ENCODE peak calls at places on chromosome 20, in four cellular contexts. One of them, this sample, is unnamed.

GRCh38 chr20:20695250-20695816 is 17.1 kb downstream of the RALGAPA2 start:
- DNase-seq in K562: no peak
- DNase-seq in GM12878: no peak
- DNase-seq in HepG2: peak
- DNase-seq in this sample: no peak

GRCh38 chr20:44309763-44310663 is 989 bp downstream of the FITM2 start:
- DNase-seq in GM12878: no peak
- DNase-seq in K562: peak
- DNase-seq in HepG2: no peak
- DNase-seq in this sample: no peak

GRCh38 chr20:1075564-1075963 is 42.8 kb upstream of the PSMF1 start:
- DNase-seq in HepG2: no peak
- DNase-seq in GM12878: peak
- DNase-seq in K562: no peak
- DNase-seq in this sample: no peak

GRCh38 chr20:4117341-4117740 is 102.0 kb upstream of the RNF24 start:
- DNase-seq in HepG2: no peak
- DNase-seq in K562: no peak
- DNase-seq in GM12878: no peak
- DNase-seq in this sample: no peak

GRCh38 chr20:19806806-19807691 is 49.0 kb downstream of the RIN2 start:
- DNase-seq in GM12878: no peak
- DNase-seq in HepG2: no peak
- DNase-seq in K562: no peak
- DNase-seq in this sample: no peak

GRCh38 chr20:60727425-60727824 is 524.6 kb upstream of the CDH4 start:
- DNase-seq in GM12878: no peak
- DNase-seq in HepG2: no peak
- DNase-seq in K562: no peak
- DNase-seq in this sample: no peak

GRCh38 chr20:31664696-31665354 is 27.1 kb downstream of the COX4I2 start:
- DNase-seq in HepG2: no peak
- DNase-seq in GM12878: no peak
- DNase-seq in K562: peak
- DNase-seq in this sample: no peak

GRCh38 chr20:50338479-50339195 is 148.0 kb downstream of the CEBPB start:
- DNase-seq in HepG2: peak
- DNase-seq in GM12878: peak
- DNase-seq in K562: peak
- DNase-seq in this sample: no peak

GRCh38 chr20:51529027-51529749 is 13.3 kb downstream of the NFATC2 start:
- DNase-seq in GM12878: no peak
- DNase-seq in K562: peak
- DNase-seq in HepG2: no peak
- DNase-seq in this sample: no peak

GRCh38 chr20:5170341-5170740 is 43.5 kb downstream of the CDS2 start:
- DNase-seq in HepG2: no peak
- DNase-seq in GM12878: no peak
- DNase-seq in K562: no peak
- DNase-seq in this sample: no peak

GRCh38 chr20:57658447-57659130 is 38.4 kb upstream of the ZBP1 start:
- DNase-seq in HepG2: no peak
- DNase-seq in K562: no peak
- DNase-seq in GM12878: no peak
- DNase-seq in this sample: no peak

GRCh38 chr20:12358006-12358654 is 440.4 kb downstream of the BTBD3 start:
- DNase-seq in GM12878: no peak
- DNase-seq in HepG2: no peak
- DNase-seq in K562: no peak
- DNase-seq in this sample: no peak

GRCh38 chr20:1509237-1509636 is 18.0 kb upstream of the SIRPB2 start:
- DNase-seq in GM12878: no peak
- DNase-seq in K562: no peak
- DNase-seq in HepG2: peak
- DNase-seq in this sample: peak

GRCh38 chr20:34105978-34106675 is 5.9 kb downstream of the EIF2S2 start:
- DNase-seq in K562: no peak
- DNase-seq in GM12878: no peak
- DNase-seq in HepG2: no peak
- DNase-seq in this sample: no peak

GRCh38 chr20:46122516-46123481 is 4.7 kb downstream of the CD40 start:
- DNase-seq in GM12878: no peak
- DNase-seq in K562: no peak
- DNase-seq in HepG2: no peak
- DNase-seq in this sample: no peak

GRCh38 chr20:43752561-43753301 is 25.9 kb upstream of the GTSF1L start:
- DNase-seq in K562: no peak
- DNase-seq in HepG2: no peak
- DNase-seq in GM12878: peak
- DNase-seq in this sample: no peak

GRCh38 chr20:16124911-16125776 is 448.1 kb downstream of the KIF16B start:
- DNase-seq in K562: no peak
- DNase-seq in GM12878: no peak
- DNase-seq in HepG2: peak
- DNase-seq in this sample: no peak

GRCh38 chr20:18287546-18287914 is 797 bp upstream of the ZNF133 start:
- DNase-seq in GM12878: no peak
- DNase-seq in HepG2: no peak
- DNase-seq in K562: no peak
- DNase-seq in this sample: no peak

GRCh38 chr20:34331838-34332237 is 28.7 kb upstream of the AHCY start:
- DNase-seq in GM12878: no peak
- DNase-seq in HepG2: no peak
- DNase-seq in K562: no peak
- DNase-seq in this sample: no peak

GRCh38 chr20:50360218-50360672 is 149.9 kb upstream of the PTPN1 start:
- DNase-seq in HepG2: no peak
- DNase-seq in GM12878: no peak
- DNase-seq in K562: no peak
- DNase-seq in this sample: no peak

GRCh38 chr20:542777-543368 is 717 bp downstream of the CSNK2A1 start:
- DNase-seq in GM12878: no peak
- DNase-seq in K562: no peak
- DNase-seq in HepG2: no peak
- DNase-seq in this sample: no peak

GRCh38 chr20:57562541-57563465 is 1.9 kb downstream of the PCK1 start:
- DNase-seq in GM12878: no peak
- DNase-seq in HepG2: no peak
- DNase-seq in K562: no peak
- DNase-seq in this sample: no peak

GRCh38 chr20:51412991-51413471 is 129.5 kb downstream of the NFATC2 start:
- DNase-seq in GM12878: no peak
- DNase-seq in HepG2: peak
- DNase-seq in K562: no peak
- DNase-seq in this sample: no peak

GRCh38 chr20:31674895-31675827 is 37.4 kb downstream of the COX4I2 start:
- DNase-seq in HepG2: no peak
- DNase-seq in K562: peak
- DNase-seq in GM12878: no peak
- DNase-seq in this sample: no peak

GRCh38 chr20:64053841-64054661 is 4.6 kb upstream of the SOX18 start:
- DNase-seq in GM12878: no peak
- DNase-seq in K562: peak
- DNase-seq in HepG2: peak
- DNase-seq in this sample: peak

GRCh38 chr20:59402697-59403096 is 102.3 kb downstream of the EDN3 start:
- DNase-seq in GM12878: no peak
- DNase-seq in K562: no peak
- DNase-seq in HepG2: no peak
- DNase-seq in this sample: no peak

DNA sequence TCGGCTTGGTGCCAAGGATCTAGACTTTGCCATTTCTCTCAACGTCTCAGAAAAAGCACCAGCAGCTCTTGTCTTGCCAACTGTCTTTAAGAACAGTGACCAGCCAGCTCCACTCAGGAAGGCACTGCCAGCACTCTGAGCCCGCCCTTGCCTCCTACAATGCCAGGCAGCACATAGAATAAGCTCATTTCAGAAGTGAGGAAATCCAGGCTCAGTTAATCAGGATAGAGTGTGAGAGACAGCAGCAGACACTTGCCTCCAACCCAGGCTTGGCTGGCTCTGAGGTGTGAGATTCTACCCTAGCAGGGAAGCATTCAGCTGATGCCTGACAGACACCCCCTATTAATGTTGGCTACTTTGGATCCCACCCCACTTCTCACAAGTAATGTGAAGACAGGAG is 4.3 kb upstream of the SYNDIG1 start:
- DNase-seq in HepG2: no peak
- DNase-seq in GM12878: no peak
- DNase-seq in K562: no peak
- DNase-seq in this sample: no peak
- TF ChIP-seq SIN3A in HepG2: no peak
- TF ChIP-seq SIN3A in GM12878: no peak
- TF ChIP-seq SIN3A in K562: no peak
- TF ChIP-seq SIN3A in this sample: no peak

DNA sequence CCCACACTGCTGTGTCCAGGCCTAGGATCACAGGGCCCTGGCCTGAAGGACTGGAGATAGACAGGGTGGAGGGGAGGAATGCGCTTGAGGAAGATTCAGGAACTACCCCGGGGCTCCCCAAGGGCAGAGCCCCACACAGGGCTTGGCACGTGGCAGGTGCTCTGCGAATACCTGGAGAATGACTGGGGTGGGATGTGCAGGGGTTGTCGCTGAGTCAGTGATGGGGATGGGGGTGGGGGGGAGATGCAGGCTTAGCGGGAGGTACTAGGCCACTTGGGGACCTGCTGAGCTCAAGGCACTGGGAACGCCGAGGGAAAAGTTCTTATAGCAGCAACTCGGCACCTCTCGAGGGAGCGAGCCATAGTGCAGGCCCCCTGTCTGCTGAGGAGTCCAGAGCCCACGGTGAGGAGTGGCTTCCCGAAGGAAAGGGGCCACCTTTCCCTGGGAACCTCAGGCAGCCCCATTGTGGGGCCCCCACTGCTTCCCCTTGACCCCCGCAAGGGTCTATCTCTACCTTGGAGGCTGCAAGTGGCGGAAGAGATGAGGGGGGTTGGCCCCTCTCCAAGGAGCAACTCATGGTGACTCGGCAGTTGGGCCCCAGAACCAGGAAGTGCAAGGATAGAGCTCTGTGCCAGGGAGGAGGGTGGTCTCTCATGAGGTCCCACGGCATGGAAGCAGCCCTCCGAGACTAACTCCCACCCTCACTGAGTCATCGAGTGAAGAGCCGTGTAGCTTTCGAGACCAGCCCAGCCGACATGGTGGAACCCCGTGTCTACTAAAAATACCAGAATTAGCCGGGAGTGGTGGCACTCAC is 33.1 kb downstream of the SRC start:
- DNase-seq in HepG2: no peak
- DNase-seq in K562: peak
- DNase-seq in GM12878: no peak
- DNase-seq in this sample: peak
- TF ChIP-seq RAD21 in HepG2: no peak
- TF ChIP-seq RAD21 in K562: no peak
- TF ChIP-seq RAD21 in GM12878: no peak
- TF ChIP-seq RAD21 in this sample: no peak

GRCh38 chr20:63009044-63009961 is 2.5 kb upstream of the BHLHE23 start:
- DNase-seq in K562: peak
- DNase-seq in GM12878: peak
- DNase-seq in HepG2: peak
- DNase-seq in this sample: peak
- TF ChIP-seq EZH2 in K562: no peak
- TF ChIP-seq EZH2 in GM12878: no peak
- TF ChIP-seq EZH2 in HepG2: peak
- TF ChIP-seq EZH2 in this sample: no peak

DNA sequence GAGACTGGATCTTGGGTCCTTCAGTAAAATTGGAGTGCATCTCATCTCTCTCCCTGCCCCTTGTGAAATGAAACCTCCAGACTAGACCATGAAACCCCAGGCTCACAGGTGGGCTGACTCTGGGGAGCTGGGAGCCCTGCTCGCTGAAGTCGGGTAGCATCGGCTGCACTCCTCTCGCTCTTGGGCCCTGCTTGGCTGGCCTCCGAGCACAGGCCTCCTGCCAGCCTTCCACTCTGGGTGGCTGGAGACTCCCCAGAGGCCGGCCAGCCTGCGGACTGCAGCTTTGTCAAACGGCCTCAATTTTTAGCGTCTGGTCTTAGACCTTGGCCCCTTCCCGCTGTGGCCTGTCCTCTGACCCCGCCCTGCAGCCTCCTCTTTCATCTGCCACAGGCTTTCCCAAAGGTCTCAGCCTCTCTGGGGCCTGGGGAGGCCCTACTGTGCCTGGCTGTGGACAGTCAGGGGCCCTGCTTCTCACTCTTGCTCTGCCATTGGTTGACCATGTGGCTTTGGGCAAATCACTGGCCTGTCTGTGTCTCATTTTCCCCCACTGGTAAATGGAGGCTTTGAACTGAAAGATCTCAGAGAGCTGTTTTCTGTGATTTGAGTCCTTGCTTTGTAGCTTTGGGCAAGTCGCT is 45.1 kb downstream of the SRC start:
- DNase-seq in K562: no peak
- DNase-seq in HepG2: peak
- DNase-seq in GM12878: no peak
- DNase-seq in this sample: no peak
- TF ChIP-seq SIN3A in K562: no peak
- TF ChIP-seq SIN3A in HepG2: no peak
- TF ChIP-seq SIN3A in GM12878: no peak
- TF ChIP-seq SIN3A in this sample: no peak